ENCODE peak calls at places on chromosomes 6 and 20, in four cellular contexts. One of them, this sample, is unnamed.

GRCh38 chr20:47172579-47172978 is 183.9 kb downstream of the ZMYND8 start:
- DNase-seq in psoas muscle: no peak
- DNase-seq in heart left ventricle: no peak
- DNase-seq in astrocyte of the spinal cord: no peak
- DNase-seq in this sample: no peak

GRCh38 chr20:50713677-50714101 is 17.7 kb upstream of the PARD6B start:
- DNase-seq in psoas muscle: no peak
- DNase-seq in heart left ventricle: no peak
- DNase-seq in astrocyte of the spinal cord: peak
- DNase-seq in this sample: peak

GRCh38 chr20:38161412-38161774 is 3.7 kb downstream of the TGM2 start:
- DNase-seq in psoas muscle: no peak
- DNase-seq in heart left ventricle: no peak
- DNase-seq in astrocyte of the spinal cord: no peak
- DNase-seq in this sample: no peak

GRCh38 chr20:58870293-58871014 is 17.9 kb downstream of the GNAS start:
- DNase-seq in psoas muscle: peak
- DNase-seq in heart left ventricle: peak
- DNase-seq in astrocyte of the spinal cord: peak
- DNase-seq in this sample: peak

GRCh38 chr6:25027221-25027916 is 91.6 kb upstream of the RIPOR2 start:
- DNase-seq in psoas muscle: no peak
- DNase-seq in heart left ventricle: no peak
- DNase-seq in astrocyte of the spinal cord: no peak
- DNase-seq in this sample: no peak

GRCh38 chr6:32941412-32941784 is 570 bp upstream of the HLA-DMB start:
- DNase-seq in psoas muscle: no peak
- DNase-seq in heart left ventricle: no peak
- DNase-seq in astrocyte of the spinal cord: no peak
- DNase-seq in this sample: no peak

GRCh38 chr20:53023717-53024116 is 51.6 kb downstream of the TSHZ2 start:
- DNase-seq in psoas muscle: no peak
- DNase-seq in heart left ventricle: no peak
- DNase-seq in astrocyte of the spinal cord: no peak
- DNase-seq in this sample: peak

GRCh38 chr6:148727104-148727503 is 19.7 kb upstream of the UST start:
- DNase-seq in psoas muscle: no peak
- DNase-seq in heart left ventricle: no peak
- DNase-seq in astrocyte of the spinal cord: no peak
- DNase-seq in this sample: no peak

GRCh38 chr6:170189236-170189635 is 101.6 kb downstream of the DLL1 start:
- DNase-seq in psoas muscle: no peak
- DNase-seq in heart left ventricle: no peak
- DNase-seq in astrocyte of the spinal cord: no peak
- DNase-seq in this sample: no peak

GRCh38 chr6:91082311-91082803 is 495.5 kb upstream of the MAP3K7 start:
- DNase-seq in psoas muscle: no peak
- DNase-seq in heart left ventricle: no peak
- DNase-seq in astrocyte of the spinal cord: peak
- DNase-seq in this sample: no peak

GRCh38 chr20:19662638-19662995 is 95.4 kb upstream of the RIN2 start:
- DNase-seq in psoas muscle: no peak
- DNase-seq in heart left ventricle: no peak
- DNase-seq in astrocyte of the spinal cord: no peak
- DNase-seq in this sample: no peak
- TF ChIP-seq CTCF in psoas muscle: no peak
- TF ChIP-seq CTCF in heart left ventricle: no peak
- TF ChIP-seq CTCF in astrocyte of the spinal cord: no peak
- TF ChIP-seq CTCF in this sample: no peak

DNA sequence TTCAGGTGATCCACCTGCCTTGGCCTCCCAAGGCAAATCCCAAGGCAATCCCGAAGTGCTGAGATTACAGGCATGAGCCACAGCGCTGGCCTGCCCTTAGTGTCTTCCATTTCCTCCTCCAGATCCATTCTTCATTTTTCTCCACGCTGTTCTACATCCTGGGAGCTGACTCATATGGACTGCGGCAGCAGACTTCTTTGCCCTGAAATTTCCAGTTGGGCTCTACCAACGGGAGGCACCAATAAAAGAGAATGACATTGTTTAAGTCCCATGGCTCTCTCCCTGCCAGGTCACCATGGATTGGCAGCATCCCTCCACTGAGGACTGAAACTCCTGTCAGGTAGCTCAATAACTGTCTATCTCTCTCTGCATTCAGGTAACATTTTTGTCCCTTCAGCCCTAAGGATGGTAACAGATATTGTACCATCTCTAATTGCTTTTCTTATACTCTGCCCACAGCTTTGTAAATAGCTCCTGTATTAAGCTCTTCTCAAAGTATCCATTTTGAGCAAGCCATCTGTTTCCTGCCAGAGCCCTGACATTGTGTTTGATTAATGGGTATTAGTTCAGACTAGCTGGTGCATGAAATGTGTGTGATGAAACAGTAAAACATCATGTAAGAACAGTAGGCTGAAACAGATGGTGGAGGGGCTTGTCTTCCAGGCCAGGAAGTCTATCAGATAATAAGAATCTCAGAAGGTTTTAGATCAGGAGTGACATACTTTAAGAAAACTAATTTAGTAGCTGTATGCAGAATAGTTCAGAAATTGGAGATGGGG is 3.6 kb downstream of the TBCC start:
- DNase-seq in psoas muscle: no peak
- DNase-seq in heart left ventricle: no peak
- DNase-seq in astrocyte of the spinal cord: peak
- DNase-seq in this sample: peak
- H3K4me3 ChIP-seq in psoas muscle: no peak
- H3K4me3 ChIP-seq in heart left ventricle: no peak
- H3K4me3 ChIP-seq in astrocyte of the spinal cord: no peak
- H3K4me3 ChIP-seq in this sample: no peak

GRCh38 chr6:14719273-14719672 is 526.6 kb upstream of the JARID2 start:
- DNase-seq in psoas muscle: no peak
- DNase-seq in heart left ventricle: peak
- DNase-seq in astrocyte of the spinal cord: no peak
- DNase-seq in this sample: no peak

GRCh38 chr6:14722001-14722567 is 523.8 kb upstream of the JARID2 start:
- DNase-seq in psoas muscle: no peak
- DNase-seq in heart left ventricle: no peak
- DNase-seq in astrocyte of the spinal cord: no peak
- DNase-seq in this sample: no peak

GRCh38 chr6:14722704-14723103 is 523.2 kb upstream of the JARID2 start:
- DNase-seq in psoas muscle: no peak
- DNase-seq in heart left ventricle: no peak
- DNase-seq in astrocyte of the spinal cord: no peak
- DNase-seq in this sample: no peak

GRCh38 chr6:14720411-14721102 is 525.3 kb upstream of the JARID2 start:
- DNase-seq in psoas muscle: no peak
- DNase-seq in heart left ventricle: no peak
- DNase-seq in astrocyte of the spinal cord: no peak
- DNase-seq in this sample: no peak

GRCh38 chr6:14721103-14721758 is 524.6 kb upstream of the JARID2 start:
- DNase-seq in psoas muscle: no peak
- DNase-seq in heart left ventricle: no peak
- DNase-seq in astrocyte of the spinal cord: no peak
- DNase-seq in this sample: peak
- TF ChIP-seq CTCF in psoas muscle: no peak
- TF ChIP-seq CTCF in heart left ventricle: no peak
- TF ChIP-seq CTCF in astrocyte of the spinal cord: no peak
- TF ChIP-seq CTCF in this sample: no peak

GRCh38 chr20:9215539-9215938 is 146.7 kb downstream of the PLCB4 start:
- DNase-seq in psoas muscle: no peak
- DNase-seq in heart left ventricle: no peak
- DNase-seq in astrocyte of the spinal cord: no peak
- DNase-seq in this sample: no peak

GRCh38 chr20:9214676-9215075 is 145.8 kb downstream of the PLCB4 start:
- DNase-seq in psoas muscle: no peak
- DNase-seq in heart left ventricle: no peak
- DNase-seq in astrocyte of the spinal cord: peak
- DNase-seq in this sample: peak

GRCh38 chr20:9223296-9223695 is 154.4 kb downstream of the PLCB4 start:
- DNase-seq in psoas muscle: no peak
- DNase-seq in heart left ventricle: no peak
- DNase-seq in astrocyte of the spinal cord: no peak
- DNase-seq in this sample: no peak

GRCh38 chr20:9220874-9221547 is 152.1 kb downstream of the PLCB4 start:
- DNase-seq in psoas muscle: no peak
- DNase-seq in heart left ventricle: no peak
- DNase-seq in astrocyte of the spinal cord: peak
- DNase-seq in this sample: peak

DNA sequence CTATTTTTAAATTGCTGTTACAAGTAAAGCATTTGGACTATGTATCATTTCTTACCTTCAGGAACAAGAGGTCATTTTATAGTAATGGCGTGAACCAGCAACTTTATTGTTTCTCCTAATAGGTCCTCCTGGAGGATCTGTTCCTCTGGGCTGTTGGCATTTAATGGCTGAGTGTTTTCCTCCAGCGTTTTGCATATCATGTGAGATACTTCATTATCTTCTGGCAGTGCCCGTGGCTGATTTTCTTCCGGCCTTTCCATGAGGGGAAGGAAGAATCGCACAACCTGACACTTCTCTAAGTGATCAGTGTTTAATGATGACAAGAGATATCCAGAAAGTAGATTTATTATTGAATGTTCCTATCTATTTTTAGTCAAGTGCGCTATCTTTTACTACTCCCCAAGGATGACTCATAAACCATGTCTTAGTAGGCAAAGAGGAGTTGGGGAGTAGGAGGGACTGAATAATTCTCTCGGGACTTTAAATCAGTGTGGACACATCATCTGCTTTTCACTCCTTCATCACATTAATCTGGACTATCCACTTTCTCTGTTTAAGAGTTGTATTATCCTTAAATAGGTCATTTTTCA is 149.6 kb downstream of the PLCB4 start:
- DNase-seq in psoas muscle: no peak
- DNase-seq in heart left ventricle: no peak
- DNase-seq in astrocyte of the spinal cord: peak
- DNase-seq in this sample: peak
- H3K4me3 ChIP-seq in psoas muscle: peak
- H3K4me3 ChIP-seq in heart left ventricle: no peak
- H3K4me3 ChIP-seq in astrocyte of the spinal cord: no peak
- H3K4me3 ChIP-seq in this sample: no peak